ENCODE peak calls at places on chromosomes 16 and 17, in four cellular contexts. E, Z, V and A are unnamed samples.

GRCh38 chr16:13332713-13333255 is 431.4 kb downstream of the SHISA9 start:
- DNase-seq in E (no peak), Z (no peak), V (no peak), A (no peak)

GRCh38 chr16:75472908-75473877 is 8.7 kb upstream of the TMEM170A start:
- DNase-seq in Z (no peak), E (no peak), V (no peak), A (no peak)

GRCh38 chr16:72997141-72997542 is 50.8 kb downstream of the ZFHX3 start:
- DNase-seq in Z (no peak), E (no peak), V (peak), A (no peak)

GRCh38 chr16:89485701-89486246 is 4.6 kb downstream of the ANKRD11 start:
- DNase-seq in Z (no peak), E (no peak), V (no peak), A (no peak)

GRCh38 chr17:78359216-78359935 is 501 bp downstream of the SOCS3 start:
- DNase-seq in Z (no peak), E (no peak), V (no peak), A (no peak)

GRCh38 chr17:67362173-67362572 is 4.2 kb downstream of the PSMD12 start:
- DNase-seq in Z (no peak), E (no peak), V (no peak), A (no peak)

GRCh38 chr16:83045790-83046189 is 419.0 kb downstream of the CDH13 start:
- DNase-seq in Z (no peak), E (no peak), V (no peak), A (no peak)

GRCh38 chr17:21003007-21003621 is 39.7 kb downstream of the USP22 start:
- DNase-seq in E (no peak), V (no peak), Z (no peak), A (no peak)

GRCh38 chr17:47906443-47906842 is 10.4 kb downstream of the SP2 start:
- DNase-seq in V (no peak), E (no peak), Z (no peak), A (no peak)

GRCh38 chr17:48240562-48241130 is 133.1 kb downstream of the SNX11 start:
- DNase-seq in V (no peak), E (peak), Z (no peak), A (no peak)

GRCh38 chr16:68512742-68513141 is 26.3 kb upstream of the ZFP90 start:
- DNase-seq in V (no peak), Z (no peak), E (no peak), A (no peak)

GRCh38 chr17:8019665-8020064 is 17.2 kb downstream of the GUCY2D start:
- DNase-seq in V (no peak), E (no peak), Z (no peak), A (no peak)

GRCh38 chr17:15967706-15968399 is 22.9 kb downstream of the ADORA2B start:
- DNase-seq in Z (no peak), E (no peak), V (no peak), A (no peak)

GRCh38 chr17:63543822-63544420 is 6.4 kb upstream of the DCAF7 start:
- DNase-seq in E (no peak), Z (no peak), V (no peak), A (peak)

GRCh38 chr17:75587718-75588545 is at the start of gene MYO15B:
- DNase-seq in V (no peak), Z (no peak), E (no peak), A (peak)

GRCh38 chr16:518858-519257 is 8.7 kb upstream of the CAPN15 start:
- DNase-seq in V (no peak), E (no peak), Z (no peak), A (no peak)

GRCh38 chr17:81272616-81273015 is 22.5 kb downstream of the SLC38A10 start:
- DNase-seq in V (no peak), E (no peak), Z (no peak), A (no peak)

GRCh38 chr17:66542183-66542966 is 240.0 kb downstream of the PRKCA start:
- DNase-seq in V (no peak), Z (peak), E (no peak), A (peak)

GRCh38 chr17:57866319-57866718 is 16.5 kb upstream of the MRPS23 start:
- DNase-seq in Z (no peak), V (no peak), E (no peak), A (no peak)

GRCh38 chr16:67723151-67723915 is 4.2 kb upstream of the GFOD2 start:
- DNase-seq in V (no peak), Z (no peak), E (no peak), A (no peak)

GRCh38 chr17:19359151-19359550 is 3.4 kb downstream of the B9D1 start:
- DNase-seq in E (no peak), Z (no peak), V (no peak), A (no peak)

GRCh38 chr16:85840395-85840794 is 40.9 kb downstream of the COX4I1 start:
- DNase-seq in E (no peak), V (no peak), Z (no peak), A (no peak)

GRCh38 chr17:14719942-14720341 is 419.1 kb downstream of the HS3ST3B1 start:
- DNase-seq in V (no peak), Z (no peak), E (no peak), A (no peak)

GRCh38 chr16:57304169-57305061 is 19.9 kb upstream of the PLLP start:
- DNase-seq in E (no peak), V (peak), Z (no peak), A (peak)

GRCh38 chr17:77742579-77742978 is 215.9 kb upstream of the TNRC6C start:
- DNase-seq in E (no peak), Z (no peak), V (no peak), A (no peak)

GRCh38 chr16:84407588-84408313 is 39.4 kb downstream of the ATP2C2 start:
- DNase-seq in E (no peak), Z (no peak), V (no peak), A (no peak)

GRCh38 chr16:74107795-74108610 is 188.6 kb upstream of the PSMD7 start:
- DNase-seq in Z (peak), E (peak), V (peak), A (peak)

GRCh38 chr16:68079616-68080344 is 5.4 kb upstream of the NFATC3 start:
- DNase-seq in E (no peak), V (peak), Z (no peak), A (peak)